ENCODE peak calls at places on chromosomes 13 and 19, in five cellular contexts. Q, O, K, F and I are unnamed samples.

GRCh38 chr19:50172726-50173125 is 9.6 kb upstream of the IZUMO2 start:
- DNase-seq in Q (no peak), O (no peak), K (no peak), F (no peak), I (no peak)

GRCh38 chr13:54934121-54934520 is 1905.5 kb downstream of the OLFM4 start:
- DNase-seq in Q (no peak), O (no peak), K (no peak), F (no peak), I (no peak)

GRCh38 chr13:80740076-80740475 is 399.1 kb upstream of the SPRY2 start:
- DNase-seq in Q (no peak), O (no peak), K (no peak), F (no peak), I (no peak)

GRCh38 chr13:101751488-101751887 is 299.0 kb downstream of the ITGBL1 start:
- DNase-seq in Q (peak), O (no peak), K (no peak), F (no peak), I (no peak)

GRCh38 chr13:105278797-105279425 is 1256.6 kb downstream of the EFNB2 start:
- DNase-seq in Q (no peak), O (no peak), K (no peak), F (no peak), I (no peak)

GRCh38 chr19:54875506-54875905 is 1.5 kb downstream of the FCAR start:
- DNase-seq in Q (no peak), O (no peak), K (no peak), F (no peak), I (no peak)

GRCh38 chr13:58056411-58056810 is 424.9 kb downstream of the PCDH17 start:
- DNase-seq in Q (no peak), O (no peak), K (no peak), F (no peak), I (no peak)

GRCh38 chr19:18999016-18999758 is 34.1 kb downstream of the SUGP2 start:
- DNase-seq in Q (peak), O (no peak), K (no peak), F (no peak), I (no peak)

GRCh38 chr13:28313579-28313978 is 175.2 kb downstream of the PAN3 start:
- DNase-seq in Q (no peak), O (no peak), K (no peak), F (no peak), I (no peak)

GRCh38 chr13:63274772-63275171 is 1859.1 kb upstream of the PCDH20 start:
- DNase-seq in Q (no peak), O (no peak), K (no peak), F (no peak), I (no peak)

GRCh38 chr19:29543381-29543780 is 17.6 kb downstream of the VSTM2B start:
- DNase-seq in Q (no peak), O (peak), K (no peak), F (no peak), I (no peak)

GRCh38 chr19:15173746-15174404 is 26.9 kb downstream of the NOTCH3 start:
- DNase-seq in Q (peak), O (no peak), K (no peak), F (no peak), I (no peak)

GRCh38 chr13:59442946-59443345 is 720.8 kb downstream of the DIAPH3 start:
- DNase-seq in Q (no peak), O (no peak), K (no peak), F (no peak), I (no peak)

GRCh38 chr19:15418112-15418587 is 638 bp downstream of the AKAP8L start:
- DNase-seq in Q (no peak), O (no peak), K (no peak), F (no peak), I (no peak)

GRCh38 chr19:45825917-45826893 is 11.1 kb upstream of the RSPH6A start:
- DNase-seq in Q (no peak), O (no peak), K (no peak), F (no peak), I (no peak)

GRCh38 chr13:83378901-83379300 is 503.4 kb downstream of the SLITRK1 start:
- DNase-seq in Q (peak), O (no peak), K (no peak), F (no peak), I (no peak)

GRCh38 chr13:108342369-108343289 is 73.1 kb downstream of the TNFSF13B start:
- DNase-seq in Q (peak), O (no peak), K (no peak), F (no peak), I (no peak)

GRCh38 chr19:49437231-49437630 is 4.1 kb downstream of the SLC17A7 start:
- DNase-seq in Q (no peak), O (no peak), K (peak), F (no peak), I (no peak)

GRCh38 chr19:15788594-15789270 is 1.3 kb downstream of the OR10H5 start:
- DNase-seq in Q (no peak), O (no peak), K (no peak), F (no peak), I (no peak)

GRCh38 chr19:19956431-19957075 is 55.8 kb downstream of the ZNF93 start:
- DNase-seq in Q (no peak), O (no peak), K (peak), F (no peak), I (no peak)

GRCh38 chr19:47003611-47003935 is 16.1 kb upstream of the NPAS1 start:
- DNase-seq in Q (no peak), O (no peak), K (no peak), F (no peak), I (no peak)

GRCh38 chr19:54478677-54479266 is 5.7 kb upstream of the CDC42EP5 start:
- DNase-seq in Q (peak), O (no peak), K (peak), F (no peak), I (no peak)

GRCh38 chr19:29079331-29079730 is 133.6 kb downstream of the UQCRFS1 start:
- DNase-seq in Q (no peak), O (no peak), K (no peak), F (no peak), I (no peak)

GRCh38 chr19:15810335-15810734 is 5.1 kb downstream of the OR10H1 start:
- DNase-seq in Q (peak), O (no peak), K (no peak), F (no peak), I (no peak)

GRCh38 chr13:98869408-98870090 is 108.3 kb downstream of the DOCK9 start:
- DNase-seq in Q (peak), O (no peak), K (no peak), F (no peak), I (no peak)

GRCh38 chr13:28609381-28609780 is 49.5 kb upstream of the POMP start:
- DNase-seq in Q (no peak), O (no peak), K (no peak), F (no peak), I (no peak)

GRCh38 chr13:99034333-99035085 is 56.6 kb upstream of the DOCK9 start:
- DNase-seq in Q (no peak), O (no peak), K (no peak), F (no peak), I (no peak)

GRCh38 chr13:76823969-76824368 is 62.2 kb downstream of the KCTD12 start:
- DNase-seq in Q (no peak), O (no peak), K (no peak), F (no peak), I (no peak)

DNA sequence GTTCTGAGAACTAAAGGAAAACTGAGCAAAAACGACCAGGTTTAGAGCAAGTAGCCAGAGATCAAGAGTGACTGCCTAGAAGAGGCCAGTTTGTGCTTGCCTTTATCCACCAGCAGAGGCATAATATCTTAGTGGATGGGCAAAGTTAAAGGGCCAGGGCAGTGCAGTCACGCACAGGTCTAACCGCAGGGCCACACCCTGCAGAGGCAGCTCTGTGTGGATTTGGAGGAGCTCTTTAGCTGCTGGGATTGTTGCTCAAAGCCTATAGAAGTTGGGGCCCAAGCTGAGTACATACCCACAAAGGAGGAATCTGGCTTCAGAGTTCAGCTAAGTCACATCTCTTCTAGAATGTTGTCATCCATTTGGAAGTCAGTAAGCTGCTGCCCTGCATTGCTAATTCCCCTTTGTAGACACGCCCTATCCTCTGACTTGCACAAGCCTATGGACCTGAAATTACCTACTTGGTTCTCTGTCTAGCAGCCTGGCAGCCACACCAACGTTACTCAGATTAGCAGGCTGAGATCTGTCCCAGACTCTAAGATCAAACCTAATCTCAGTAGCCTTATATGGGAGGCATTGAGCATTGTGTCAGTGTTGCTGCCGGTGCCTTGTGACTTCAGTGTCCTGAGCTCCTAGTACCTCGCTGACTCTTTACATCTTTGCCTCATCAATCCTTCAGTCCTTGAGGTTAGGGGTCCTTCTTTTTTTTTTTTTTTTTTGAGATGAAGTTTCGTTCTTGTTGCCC is 102.9 kb upstream of the STARD13 start:
- DNase-seq in Q (peak), O (no peak), K (no peak), F (no peak), I (no peak)
- TF ChIP-seq CTCF in Q (peak), O (no peak), K (no peak), F (no peak), I (no peak)

DNA sequence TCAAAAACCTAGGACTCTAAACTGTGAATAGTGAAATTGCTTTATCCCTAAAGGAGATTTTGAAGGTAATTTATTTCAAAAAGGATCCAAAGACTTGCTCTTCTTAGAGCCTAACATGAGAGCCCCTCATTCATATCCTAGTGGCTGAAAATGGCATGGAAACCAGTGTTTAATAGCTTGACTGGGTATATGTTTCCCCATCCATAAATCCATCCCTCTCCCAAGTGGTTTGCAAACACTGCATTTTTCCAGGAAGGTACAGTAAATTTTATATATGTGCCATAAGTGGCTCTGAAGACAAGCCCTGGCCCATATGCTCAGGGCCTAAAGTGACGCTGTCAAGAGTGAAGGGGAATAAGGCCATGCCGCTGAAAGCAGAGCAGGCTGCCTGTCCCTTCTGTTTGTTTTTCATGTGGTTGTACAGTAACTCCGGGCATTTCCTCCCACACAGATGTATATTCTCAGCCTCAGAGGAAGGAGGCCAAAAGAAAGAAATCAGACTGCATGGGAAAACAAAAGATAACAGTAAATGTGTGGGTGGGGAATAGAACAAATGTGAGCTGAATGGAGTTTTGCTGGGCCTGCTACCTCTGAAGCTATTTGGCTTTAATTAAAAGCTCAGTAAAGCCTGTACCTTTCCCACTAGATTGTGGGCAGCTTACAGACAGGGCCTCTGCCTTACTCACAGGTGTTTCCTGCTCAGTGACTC is 181.9 kb downstream of the PCDH9 start:
- DNase-seq in Q (peak), O (no peak), K (no peak), F (no peak), I (no peak)
- TF ChIP-seq CTCF in Q (no peak), O (no peak), K (peak), F (no peak), I (no peak)

DNA sequence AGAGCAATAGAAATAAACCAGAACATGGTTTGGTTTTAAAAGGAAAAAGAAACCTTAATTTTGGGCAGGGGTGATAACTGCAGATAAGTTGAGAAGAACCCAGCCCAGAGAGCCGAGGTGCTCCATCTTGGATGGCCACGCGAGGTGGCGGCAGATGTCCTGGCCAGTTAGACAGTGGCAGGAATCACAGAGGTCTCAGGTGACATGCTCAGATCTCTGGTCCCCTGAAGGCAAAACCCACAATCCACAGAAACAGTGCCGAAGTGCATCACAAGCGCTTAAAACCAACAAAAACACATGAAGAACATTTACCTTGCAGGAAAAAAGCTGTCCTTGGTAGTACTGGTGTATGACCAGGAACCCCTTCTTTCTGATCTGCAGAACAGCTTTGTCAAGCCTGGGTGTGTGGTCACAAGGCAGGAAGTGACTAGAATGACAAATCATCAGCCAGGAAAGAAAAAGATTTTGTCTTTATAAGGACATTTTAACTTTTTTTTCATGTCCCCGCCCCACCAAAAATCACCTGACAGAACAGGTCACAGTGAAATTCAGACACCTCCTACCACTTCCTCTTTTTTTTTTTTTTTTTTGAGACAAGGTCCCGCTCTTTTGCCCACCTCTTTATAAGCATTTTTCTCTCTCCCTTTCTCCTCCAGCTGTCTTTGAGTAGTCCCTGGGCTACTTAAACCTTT is at the start of gene LCP1:
- DNase-seq in Q (peak), O (peak), K (no peak), F (peak), I (no peak)
- TF ChIP-seq CTCF in Q (no peak), O (no peak), K (no peak), F (no peak), I (no peak)

DNA sequence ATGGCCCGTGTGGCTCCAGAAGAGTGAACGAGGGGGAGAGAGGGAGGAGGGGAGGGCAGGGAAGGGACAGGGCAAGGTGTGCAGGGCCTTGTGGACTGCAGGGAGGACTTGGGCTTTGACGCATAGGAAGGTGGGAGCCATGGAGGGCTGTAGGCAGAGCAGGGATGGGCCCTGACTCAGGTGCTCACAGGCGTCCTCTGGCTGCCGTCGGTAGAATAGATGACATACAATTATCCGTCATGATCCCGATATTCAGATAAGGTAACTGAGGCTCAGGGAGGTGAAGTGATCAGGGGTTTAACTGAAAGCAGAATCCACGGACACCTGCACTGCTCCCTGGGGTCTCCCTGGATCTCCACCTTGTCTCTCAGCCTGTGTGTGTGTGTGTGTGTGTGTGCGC is 3.4 kb downstream of the C3 start:
- DNase-seq in Q (no peak), O (no peak), K (peak), F (no peak), I (no peak)
- TF ChIP-seq CTCF in Q (no peak), O (no peak), K (no peak), F (no peak), I (no peak)

DNA sequence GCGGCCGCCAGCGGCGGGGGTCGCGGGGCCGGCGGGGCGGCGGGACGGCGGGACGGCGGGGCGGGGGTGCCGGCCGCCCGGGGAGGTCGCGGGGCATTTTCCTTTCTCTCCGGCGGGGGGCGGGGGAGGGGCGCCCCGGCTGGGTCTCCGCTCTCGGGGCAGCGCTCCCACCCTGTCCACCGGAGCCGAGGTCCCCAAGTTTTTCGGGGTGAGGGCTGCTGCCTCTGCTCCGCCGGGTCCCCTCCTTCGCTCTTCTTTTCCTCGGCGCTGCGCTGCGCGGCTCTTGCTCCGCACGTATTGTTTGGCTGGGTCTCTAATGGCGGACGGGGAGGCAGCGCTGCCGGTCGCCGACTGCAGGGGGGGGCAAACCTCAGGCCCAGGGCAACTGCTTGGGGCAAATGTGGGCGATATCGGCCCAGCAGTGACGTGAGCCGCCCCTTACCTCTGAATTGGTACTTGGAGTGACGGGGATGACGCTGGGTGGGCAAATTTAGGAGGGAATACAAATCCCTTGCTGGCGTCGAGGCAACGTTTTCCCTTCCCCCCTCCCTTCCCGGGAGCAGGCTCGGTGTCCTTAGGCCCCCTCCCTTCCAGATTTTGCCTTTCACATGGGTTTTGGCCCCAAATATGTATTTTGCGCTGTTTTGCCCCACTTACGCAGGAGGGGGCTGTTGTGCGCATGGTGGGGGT is 759 bp downstream of the ZMYM2 start:
- DNase-seq in Q (peak), O (peak), K (peak), F (peak), I (peak)
- TF ChIP-seq CTCF in Q (no peak), O (peak), K (no peak), F (no peak), I (no peak)

GRCh38 chr19:11165486-11166030 is 10.0 kb upstream of the SPC24 start:
- DNase-seq in Q (no peak), O (no peak), K (no peak), F (no peak), I (no peak)

GRCh38 chr19:11171144-11171543 is 15.6 kb upstream of the SPC24 start:
- DNase-seq in Q (no peak), O (no peak), K (no peak), F (no peak), I (no peak)

GRCh38 chr19:11169896-11170678 is 14.5 kb upstream of the SPC24 start:
- DNase-seq in Q (no peak), O (no peak), K (no peak), F (no peak), I (no peak)

GRCh38 chr19:11166281-11167142 is 10.9 kb upstream of the SPC24 start:
- DNase-seq in Q (no peak), O (no peak), K (no peak), F (no peak), I (no peak)

DNA sequence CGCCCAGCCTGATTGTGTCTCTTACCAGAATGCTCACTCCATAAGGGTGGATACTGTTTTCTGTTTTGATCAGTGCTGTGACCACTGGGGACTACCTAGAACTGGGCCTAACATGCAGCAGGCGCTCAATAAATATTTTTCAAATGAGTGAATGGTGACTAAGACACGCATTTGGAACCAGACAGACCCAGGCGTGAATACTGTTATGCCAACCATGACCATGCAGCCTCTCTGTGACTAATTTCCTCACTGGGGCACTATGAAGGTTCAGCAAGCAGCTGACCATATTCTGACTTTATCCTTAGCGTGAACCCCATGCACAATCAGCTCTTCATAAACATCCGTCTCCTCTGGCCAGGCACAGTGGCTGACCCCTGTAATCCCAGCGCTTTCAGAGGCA is 13.0 kb upstream of the SPC24 start:
- DNase-seq in Q (peak), O (no peak), K (no peak), F (no peak), I (no peak)
- TF ChIP-seq CTCF in Q (no peak), O (no peak), K (no peak), F (no peak), I (no peak)

DNA sequence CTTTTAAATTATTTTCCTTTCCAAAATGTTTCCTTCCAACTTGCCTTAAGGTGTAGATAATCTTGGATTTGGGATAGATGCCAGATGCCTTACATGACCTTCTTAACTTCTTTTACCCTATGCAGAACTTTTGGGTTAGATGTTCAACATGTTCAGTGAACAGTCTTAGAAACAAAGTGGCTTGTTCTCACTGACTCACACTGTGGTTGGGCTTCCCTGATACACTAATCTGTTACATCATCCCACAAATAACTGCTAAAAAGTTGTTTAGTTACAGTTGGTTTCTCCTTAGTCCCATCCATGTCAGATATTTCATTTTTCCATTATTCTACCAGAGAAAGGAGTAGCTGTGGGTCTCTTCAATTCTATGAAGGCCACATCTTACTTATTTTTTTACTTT is 2638.2 kb downstream of the PCDH9 start:
- DNase-seq in Q (peak), O (no peak), K (no peak), F (no peak), I (no peak)
- TF ChIP-seq CTCF in Q (no peak), O (no peak), K (no peak), F (no peak), I (no peak)